ENCODE peak calls at places on chromosomes 4 and X, in ten cellular contexts. Y, E, T, X, I, U, S, J, B and H are unnamed samples. For H3K4me1, the result is how much of the 10 kb centered on the place peaks cover.

GRCh38 chr4:26331380-26331945 is 10.6 kb downstream of the RBPJ start:
- DNase-seq in I (no peak), B (no peak), S (no peak), U (no peak), X (no peak), T (no peak), Y (no peak), E (peak), J (no peak), H (no peak)

GRCh38 chrX:3651272-3651671 is 62.2 kb downstream of the PRKX start:
- DNase-seq in T (peak), J (no peak), X (no peak), B (no peak), Y (no peak), I (peak), E (no peak), U (no peak), S (no peak), H (no peak)

GRCh38 chr4:126906466-126906865 is 726.3 kb upstream of the INTU start:
- DNase-seq in Y (no peak), T (no peak), B (no peak), U (no peak), X (no peak), S (no peak), E (no peak), I (peak), J (no peak), H (no peak)

GRCh38 chr4:138390286-138390685 is 148.1 kb upstream of the SLC7A11 start:
- DNase-seq in I (no peak), U (no peak), B (no peak), J (no peak), T (no peak), X (no peak), S (no peak), Y (no peak), E (no peak), H (no peak)

GRCh38 chrX:77564824-77565223 is 117.6 kb downstream of the FGF16 start:
- DNase-seq in S (no peak), J (no peak), T (no peak), U (no peak), B (no peak), I (no peak), E (no peak), Y (no peak), X (no peak), H (no peak)

GRCh38 chr4:103887191-103887590 is 167.4 kb upstream of the TACR3 start:
- DNase-seq in B (no peak), I (no peak), X (no peak), E (no peak), U (no peak), T (no peak), Y (no peak), S (no peak), J (no peak), H (no peak)

GRCh38 chr4:72286185-72286584 is 254.4 kb downstream of the NPFFR2 start:
- DNase-seq in Y (no peak), T (peak), B (no peak), U (no peak), X (no peak), S (no peak), J (no peak), I (peak), E (no peak), H (no peak)

GRCh38 chr4:44493924-44494323 is 45.3 kb upstream of the KCTD8 start:
- DNase-seq in Y (peak), U (no peak), J (no peak), I (peak), X (no peak), T (peak), B (no peak), E (no peak), S (no peak), H (no peak)

GRCh38 chrX:42422961-42423360 is 355.0 kb downstream of the PPP1R2C start:
- DNase-seq in T (no peak), Y (no peak), S (no peak), X (no peak), J (no peak), U (no peak), B (no peak), I (no peak), E (no peak), H (no peak)

GRCh38 chr4:44638091-44638490 is 13.3 kb downstream of the YIPF7 start:
- DNase-seq in U (no peak), J (no peak), E (no peak), T (no peak), X (no peak), Y (no peak), S (no peak), I (no peak), B (no peak), H (no peak)

GRCh38 chr4:186400676-186401075 is 134.7 kb downstream of the F11 start:
- DNase-seq in Y (no peak), U (no peak), I (no peak), T (no peak), E (no peak), B (no peak), X (no peak), S (no peak), J (peak), H (no peak)

GRCh38 chr4:54231419-54232150 is 2.5 kb downstream of the PDGFRA start:
- DNase-seq in I (peak), U (peak), X (no peak), B (peak), J (no peak), S (no peak), E (no peak), T (peak), Y (no peak), H (no peak)

GRCh38 chr4:102730968-102731533 is 29.7 kb downstream of the MANBA start:
- DNase-seq in Y (peak), X (no peak), E (no peak), B (no peak), I (peak), S (no peak), J (no peak), U (no peak), T (no peak), H (no peak)

GRCh38 chr4:109009909-109010308 is 247.1 kb upstream of the ETNPPL start:
- DNase-seq in B (no peak), Y (no peak), X (no peak), E (no peak), J (no peak), S (no peak), U (no peak), I (no peak), T (peak), H (no peak)

GRCh38 chrX:102339312-102340298 is 92.6 kb downstream of the NXF2 start:
- DNase-seq in U (peak), E (peak), T (no peak), S (no peak), I (peak), B (no peak), J (no peak), Y (no peak), X (no peak), H (no peak)

GRCh38 chrX:152573866-152574265 is 63.8 kb upstream of the GABRQ start:
- DNase-seq in E (no peak), I (no peak), T (no peak), U (no peak), S (no peak), X (no peak), B (no peak), Y (no peak), J (no peak), H (no peak)

GRCh38 chrX:71859637-71860036 is 51.0 kb upstream of the NHSL2 start:
- DNase-seq in B (no peak), E (no peak), I (peak), S (no peak), U (no peak), X (no peak), T (no peak), Y (peak), J (no peak), H (peak)

GRCh38 chr4:155629831-155630425 is 36.7 kb upstream of the GUCY1A1 start:
- DNase-seq in X (no peak), T (no peak), J (no peak), Y (no peak), I (no peak), S (no peak), B (no peak), E (no peak), U (no peak), H (no peak)
- H3K27ac ChIP-seq in X (no peak), T (no peak), J (peak), Y (no peak), I (no peak), S (no peak), B (no peak), E (no peak), U (no peak), H (no peak)

DNA sequence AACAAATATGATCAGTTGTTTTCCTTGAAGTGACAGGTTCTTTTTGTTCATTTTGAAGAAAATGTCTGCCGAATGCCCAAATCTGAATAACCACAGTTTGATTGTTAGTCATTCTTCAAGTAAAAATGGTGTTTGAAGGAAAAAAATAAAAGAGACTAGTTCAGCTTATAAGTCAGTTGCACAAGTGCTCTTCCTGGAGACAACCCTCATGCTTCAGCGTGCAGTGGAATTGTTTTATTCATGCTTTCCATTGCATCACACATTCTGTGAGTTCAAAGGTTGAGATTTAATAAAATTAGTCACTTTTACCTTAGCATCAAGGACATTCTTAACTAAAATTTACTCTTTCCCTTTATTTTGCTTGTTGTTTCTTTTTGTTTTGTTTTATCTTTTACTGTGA is 404.9 kb downstream of the ZNF674 start:
- DNase-seq in B (no peak), J (no peak), X (no peak), T (no peak), Y (no peak), U (no peak), E (no peak), S (no peak), I (no peak), H (no peak)
- H3K4me1 ChIP-seq in B (under half), J (under half), X (under half), T (under half), Y (under half), U (under half), E (under half), S (under half), I (under half), H (under half)

GRCh38 chr4:110196871-110197420 is 1.5 kb downstream of the ELOVL6 start:
- DNase-seq in S (no peak), B (peak), E (peak), X (no peak), I (peak), J (peak), U (peak), T (peak), Y (no peak), H (no peak)
- TF ChIP-seq POLR2AphosphoS5 in S (no peak), B (no peak), E (no peak), X (no peak), I (no peak), J (peak), U (no peak), T (no peak), Y (no peak), H (no peak)

GRCh38 chr4:56184214-56184613 is 203.1 kb downstream of the AASDH start:
- DNase-seq in B (no peak), Y (no peak), J (no peak), T (no peak), U (no peak), I (no peak), E (no peak), X (no peak), S (no peak), H (no peak)
- H3K27ac ChIP-seq in B (no peak), Y (no peak), J (no peak), T (no peak), U (no peak), I (no peak), E (no peak), X (no peak), S (no peak), H (no peak)

GRCh38 chr4:159220353-159220752 is 117.5 kb downstream of the RAPGEF2 start:
- DNase-seq in U (no peak), X (no peak), B (no peak), J (no peak), I (no peak), Y (no peak), E (no peak), S (no peak), T (no peak), H (no peak)
- H3K4me1 ChIP-seq in U (under half), X (under half), B (under half), J (under half), I (under half), Y (under half), E (under half), S (under half), T (under half), H (under half)